ENCODE peak calls at places on chromosomes 6 and 20, in four cellular contexts. R is fibroblast of lung, L is GM12865, J is iris pigment epithelial cell. F is an unnamed sample.

GRCh38 chr6:31351734-31352496 is 5.1 kb downstream of the HLA-B start:
- DNase-seq in R (no peak), L (peak; percentile 51), J (no peak), F (no peak)

GRCh38 chr6:136525586-136526195 is 24.5 kb downstream of the MAP7 start:
- DNase-seq in R (no peak), L (no peak), J (no peak), F (peak; percentile 4)

GRCh38 chr6:20853828-20854227 is 319.6 kb downstream of the CDKAL1 start:
- DNase-seq in R (no peak), L (no peak), J (no peak), F (no peak)

GRCh38 chr20:39338977-39339376 is 376.8 kb downstream of the DHX35 start:
- DNase-seq in R (no peak), L (peak; percentile 51), J (no peak), F (no peak)

GRCh38 chr6:91081452-91082067 is 494.7 kb upstream of the MAP3K7 start:
- DNase-seq in R (peak; percentile 78), L (peak; percentile 49), J (peak; percentile 54), F (peak; percentile 68)

GRCh38 chr6:130282234-130282995 is 59.7 kb upstream of the SAMD3 start:
- DNase-seq in R (peak; percentile 63), L (peak; percentile 80), J (peak; percentile 50), F (peak; percentile 33)

GRCh38 chr6:53703047-53703446 is 37.5 kb upstream of the KLHL31 start:
- DNase-seq in R (no peak), L (no peak), J (no peak), F (no peak)

GRCh38 chr6:20582586-20583446 is 48.6 kb downstream of the CDKAL1 start:
- DNase-seq in R (no peak), L (peak; percentile 20), J (no peak), F (no peak)

GRCh38 chr6:112639436-112639835 is 292.3 kb downstream of the RFPL4B start:
- DNase-seq in R (peak; percentile 86), L (no peak), J (peak; percentile 73), F (peak; percentile 33)

GRCh38 chr20:41512624-41513023 is 105.6 kb downstream of the CHD6 start:
- DNase-seq in R (no peak), L (no peak), J (no peak), F (no peak)

GRCh38 chr6:103995571-103995970 is 864.1 kb downstream of the HACE1 start:
- DNase-seq in R (no peak), L (no peak), J (no peak), F (no peak)

GRCh38 chr20:47276856-47277541 is 79.5 kb downstream of the ZMYND8 start:
- DNase-seq in R (peak; percentile 73), L (no peak), J (peak; percentile 63), F (peak; percentile 69)

GRCh38 chr6:43936476-43936875 is 166.5 kb downstream of the VEGFA start:
- DNase-seq in R (no peak), L (no peak), J (no peak), F (no peak)

GRCh38 chr6:44028767-44029166 is 98.5 kb downstream of the MRPL14 start:
- DNase-seq in R (no peak), L (no peak), J (no peak), F (peak; percentile 56)

GRCh38 chr20:33697129-33697528 is 10.9 kb upstream of the E2F1 start:
- DNase-seq in R (no peak), L (no peak), J (no peak), F (peak; percentile 54)

GRCh38 chr6:44268095-44268628 is 2.1 kb upstream of the TMEM151B start:
- DNase-seq in R (peak; percentile 51), L (peak; percentile 73), J (peak; percentile 35), F (peak; percentile 62)

GRCh38 chr20:16672299-16672698 is 57.5 kb upstream of the SNRPB2 start:
- DNase-seq in R (no peak), L (no peak), J (no peak), F (no peak)

GRCh38 chr6:121435444-121436069 is at the start of gene GJA1:
- DNase-seq in R (peak; percentile 88), L (no peak), J (peak; percentile 89), F (peak; percentile 83)

F was measured in fibroblast of pulmonary artery.